ENCODE peak calls at places on chromosome 21, in ten cellular contexts. L is hepatocyte; I is IMR-90; Y is astrocyte; P is Peyer's patch; F is Panc1; D is heart right ventricle; U is body of pancreas; N is CD4-positive, alpha-beta memory T cell; H is A549. G is an unnamed sample.
A peak's percentile ranks its signal among the peaks of the same experiment; 100 is the strongest.

GRCh38 chr21:26169611-26170470 is 729 bp downstream of the APP start:
- DNase-seq in U (peak; percentile 57), Y (peak; percentile 67), L (peak; percentile 69), F (no peak), H (peak; percentile 22), P (peak; percentile 71), N (peak; percentile 34), D (peak; percentile 73), I (peak; percentile 65), G (no peak)

GRCh38 chr21:32463367-32463766 is 50.9 kb downstream of the EVA1C start:
- DNase-seq in L (no peak), P (no peak), N (no peak), D (no peak), F (no peak), Y (peak; percentile 87), U (no peak), I (peak; percentile 29), H (peak; percentile 68), G (no peak)

GRCh38 chr21:26099610-26100219 is 70.9 kb downstream of the APP start:
- DNase-seq in L (no peak), H (no peak), F (no peak), U (no peak), P (no peak), I (peak; percentile 70), D (no peak), N (no peak), Y (no peak), G (no peak)

GRCh38 chr21:26587621-26588260 is 14.7 kb upstream of the CYYR1 start:
- DNase-seq in I (peak; percentile 44), D (no peak), L (peak; percentile 15), P (no peak), F (peak; percentile 52), H (peak; percentile 31), Y (peak; percentile 57), U (no peak), N (no peak), G (no peak)

GRCh38 chr21:28743723-28744122 is 249.0 kb downstream of the LTN1 start:
- DNase-seq in H (no peak), Y (no peak), I (no peak), D (no peak), P (no peak), N (no peak), U (no peak), L (no peak), F (no peak), G (no peak)

GRCh38 chr21:15207231-15207630 is 142.4 kb upstream of the NRIP1 start:
- DNase-seq in L (no peak), I (no peak), Y (no peak), H (no peak), N (no peak), F (no peak), U (no peak), D (no peak), P (no peak), G (no peak)

GRCh38 chr21:27189870-27190269 is 223.0 kb upstream of the ADAMTS5 start:
- DNase-seq in Y (no peak), H (no peak), P (no peak), D (no peak), F (no peak), I (no peak), L (no peak), U (no peak), N (no peak), G (no peak)

GRCh38 chr21:21025742-21026141 is 27.5 kb downstream of the NCAM2 start:
- DNase-seq in L (no peak), F (no peak), I (no peak), Y (no peak), D (no peak), P (no peak), U (no peak), H (no peak), N (no peak), G (no peak)

GRCh38 chr21:33655591-33656221 is 13.4 kb downstream of the ITSN1 start:
- DNase-seq in Y (peak; percentile 98), D (no peak), H (peak; percentile 54), N (no peak), I (peak; percentile 97), F (peak; percentile 91), P (no peak), U (peak; percentile 15), L (peak; percentile 87), G (no peak)

GRCh38 chr21:20999567-21000169 is 1.5 kb downstream of the NCAM2 start:
- DNase-seq in Y (peak; percentile 17), U (peak; percentile 54), I (peak; percentile 49), L (peak; percentile 58), F (no peak), D (no peak), N (no peak), H (no peak), P (no peak), G (no peak)

GRCh38 chr21:43316156-43316845 is 110.6 kb downstream of the SIK1 start:
- DNase-seq in H (no peak), L (no peak), D (peak; percentile 6), F (no peak), I (no peak), Y (no peak), N (no peak), U (no peak), P (no peak), G (no peak)
- H3K4me1 ChIP-seq in H (peaks cover 32% of the 10 kb centered on the region), L (peaks cover 47% of the 10 kb centered on the region), D (no peaks in the 10 kb centered on the region), F (no peaks in the 10 kb centered on the region), I (peaks cover 12% of the 10 kb centered on the region), Y (peaks cover 14% of the 10 kb centered on the region), N (no peaks in the 10 kb centered on the region), U (peaks cover 5% of the 10 kb centered on the region), P (no peaks in the 10 kb centered on the region), G (no peaks in the 10 kb centered on the region)

DNA sequence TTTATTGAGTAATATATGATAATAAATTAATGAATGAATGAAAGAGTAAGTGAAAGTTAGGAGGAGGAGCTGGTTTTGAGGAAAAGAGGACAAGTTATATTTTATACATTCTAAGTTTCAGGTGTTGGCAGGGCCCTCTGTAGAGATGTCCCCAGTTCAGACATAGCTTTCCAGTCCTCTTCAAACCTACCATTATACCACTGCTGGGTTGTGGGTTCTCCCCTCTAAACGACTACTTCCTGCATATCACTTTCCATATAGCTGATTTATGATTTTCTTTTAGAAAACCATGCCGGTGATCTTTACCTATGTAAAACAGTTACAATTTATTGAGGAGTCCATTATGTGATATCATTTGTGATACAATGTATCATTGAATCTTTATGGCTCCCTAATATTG is 116.9 kb downstream of the RUNX1 start:
- DNase-seq in L (no peak), I (no peak), H (no peak), Y (no peak), N (no peak), F (no peak), P (no peak), U (no peak), D (no peak), G (no peak)
- H3K4me3 ChIP-seq in L (no peak overlapping the region), I (no peak overlapping the region), H (no peak overlapping the region), Y (no peak overlapping the region), N (no peak overlapping the region), F (no peak overlapping the region), P (no peak overlapping the region), U (no peak overlapping the region), D (no peak overlapping the region), G (no peak overlapping the region)

GRCh38 chr21:45300786-45301520 is 13.3 kb upstream of the POFUT2 start:
- DNase-seq in U (peak; percentile 11), L (no peak), D (peak; percentile 17), N (no peak), Y (no peak), H (no peak), I (no peak), F (no peak), P (peak; percentile 41), G (peak; percentile 5)

GRCh38 chr21:45297329-45297728 is 9.6 kb upstream of the POFUT2 start:
- DNase-seq in I (no peak), Y (no peak), N (no peak), H (no peak), L (peak; percentile 1), F (no peak), D (no peak), U (no peak), P (no peak), G (no peak)

GRCh38 chr21:45297869-45298268 is 10.2 kb upstream of the POFUT2 start:
- DNase-seq in P (no peak), Y (no peak), I (no peak), L (no peak), N (no peak), F (no peak), H (no peak), U (no peak), D (no peak), G (no peak)

GRCh38 chr21:45299864-45300785 is 12.4 kb upstream of the POFUT2 start:
- DNase-seq in Y (peak; percentile 86), U (peak; percentile 12), N (no peak), L (no peak), F (no peak), H (no peak), P (peak; percentile 44), I (peak; percentile 81), D (peak; percentile 26), G (no peak)

DNA sequence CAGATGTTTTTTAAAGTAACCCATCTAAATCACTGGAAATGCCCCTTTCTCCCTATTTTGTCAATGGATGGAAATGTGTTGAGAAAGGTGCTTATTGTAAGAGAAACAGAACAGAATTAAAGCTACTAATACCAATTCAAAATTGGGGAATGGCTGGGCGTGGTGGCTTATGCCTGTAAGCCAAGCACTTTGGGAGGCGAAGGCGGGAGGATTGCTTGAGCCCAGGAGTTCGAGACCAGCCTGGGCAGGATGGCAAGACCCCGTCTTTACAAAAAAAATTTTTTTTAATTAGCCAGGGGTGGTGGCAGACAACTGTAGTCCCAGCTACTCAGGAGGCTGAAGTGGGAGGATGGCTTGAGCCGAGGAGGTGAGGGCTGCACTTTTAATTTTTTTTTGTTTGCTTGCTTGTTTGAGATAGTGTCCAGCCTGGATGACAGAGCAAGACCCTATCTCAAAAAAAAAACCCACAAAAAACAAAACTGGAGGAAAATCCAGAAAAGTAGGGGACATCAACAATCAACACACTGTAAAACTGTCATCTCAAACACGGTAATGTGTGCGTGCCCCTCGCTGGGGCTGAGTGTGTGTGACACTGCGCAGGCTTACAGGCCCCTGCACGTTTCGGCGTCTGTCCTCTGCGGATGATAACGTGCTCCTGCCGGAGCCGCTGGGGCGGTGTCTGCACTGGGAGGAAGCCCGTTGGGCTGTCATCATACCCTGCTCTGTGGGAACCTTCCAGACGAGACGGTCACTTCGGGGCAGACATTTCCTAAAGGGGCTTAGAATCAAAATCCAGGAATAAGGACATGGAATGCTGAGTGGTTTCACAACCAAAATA is 11.6 kb upstream of the POFUT2 start:
- DNase-seq in U (peak; percentile 9), D (peak; percentile 71), L (no peak), H (no peak), N (no peak), P (peak; percentile 49), Y (no peak), I (no peak), F (no peak), G (no peak)
- H3K4me1 ChIP-seq in U (peaks cover 12% of the 10 kb centered on the region), D (peaks cover 43% of the 10 kb centered on the region), L (peaks cover 27% of the 10 kb centered on the region), H (no peaks in the 10 kb centered on the region), N (peaks cover 31% of the 10 kb centered on the region), P (no peaks in the 10 kb centered on the region), Y (peaks cover 42% of the 10 kb centered on the region), I (peaks cover 29% of the 10 kb centered on the region), F (peaks cover 47% of the 10 kb centered on the region), G (peaks cover 18% of the 10 kb centered on the region)

DNA sequence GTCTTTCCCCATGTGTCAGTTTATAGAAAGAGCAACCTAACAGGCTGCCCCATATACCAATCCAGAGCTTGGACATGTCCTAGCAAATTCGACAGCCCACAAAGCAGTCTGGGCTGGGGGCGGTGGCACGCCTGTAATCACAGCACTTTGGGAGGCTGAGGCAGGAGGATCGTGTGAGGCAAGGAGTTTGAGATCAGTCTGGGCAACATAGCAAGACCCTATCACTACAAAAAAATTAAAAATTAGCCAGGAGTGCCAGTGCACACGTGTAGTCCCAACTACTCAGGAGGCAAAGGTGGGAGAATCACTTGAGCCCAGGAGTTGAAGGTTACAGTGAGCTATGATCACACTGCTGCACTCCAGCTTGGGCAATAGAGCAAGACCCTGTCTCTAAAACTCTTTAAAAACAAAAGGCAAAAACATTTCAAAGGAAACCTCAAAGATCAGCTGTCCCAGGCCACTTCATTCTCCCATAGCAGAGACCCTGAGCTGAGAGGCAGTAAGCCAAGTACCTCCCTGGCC is 54.4 kb downstream of the SETD4 start:
- DNase-seq in D (no peak), U (no peak), P (no peak), N (no peak), F (no peak), L (no peak), H (no peak), I (no peak), Y (no peak), G (no peak)
- H3K4me3 ChIP-seq in D (no peak overlapping the region), U (no peak overlapping the region), P (no peak overlapping the region), N (no peak overlapping the region), F (no peak overlapping the region), L (no peak overlapping the region), H (no peak overlapping the region), I (no peak overlapping the region), Y (no peak overlapping the region), G (no peak overlapping the region)

G was measured in ascending aorta.